ENCODE peak calls at places on chromosomes 4 and X, in four cellular contexts. Q is K562, B is WTC11, F is HepG2. A is an unnamed sample.

GRCh38 chrX:149630681-149631292 is 805 bp downstream of the TMEM185A start:
- DNase-seq in B (no peak), F (peak), Q (no peak), A (peak)

GRCh38 chr4:82898322-82899243 is 2.0 kb upstream of the THAP9 start:
- DNase-seq in B (no peak), F (no peak), Q (no peak), A (no peak)

GRCh38 chrX:143854006-143854405 is 29.9 kb upstream of the UBE2NL start:
- DNase-seq in F (no peak), B (no peak), Q (no peak), A (no peak)

GRCh38 chr4:164771088-164771487 is 17.2 kb downstream of the SMIM31 start:
- DNase-seq in Q (no peak), F (no peak), B (no peak), A (no peak)

GRCh38 chr4:145234086-145234694 is 53.8 kb upstream of the OTUD4 start:
- DNase-seq in B (peak), Q (peak), F (peak), A (peak)

GRCh38 chr4:48184891-48185290 is 50.8 kb upstream of the TXK start:
- DNase-seq in F (no peak), B (no peak), Q (no peak), A (no peak)

GRCh38 chr4:42609051-42609450 is 47.9 kb downstream of the ATP8A1 start:
- DNase-seq in Q (no peak), B (no peak), F (no peak), A (no peak)

GRCh38 chrX:49066278-49066677 is 7.5 kb downstream of the CCDC120 start:
- DNase-seq in F (no peak), B (no peak), Q (no peak), A (no peak)

GRCh38 chr4:25098964-25099843 is 61.0 kb downstream of the SEPSECS start:
- DNase-seq in B (no peak), F (no peak), Q (peak), A (no peak)

GRCh38 chr4:40055379-40055872 is 1.2 kb upstream of the N4BP2 start:
- DNase-seq in F (peak), Q (peak), B (no peak), A (no peak)

GRCh38 chr4:116688536-116688935 is 396.8 kb downstream of the TRAM1L1 start:
- DNase-seq in B (no peak), Q (no peak), F (no peak), A (no peak)

GRCh38 chr4:176588436-176588835 is 204.3 kb downstream of the VEGFC start:
- DNase-seq in F (no peak), Q (no peak), B (no peak), A (no peak)

GRCh38 chrX:70504772-70505450 is 60.3 kb downstream of the DLG3 start:
- DNase-seq in Q (no peak), F (no peak), B (no peak), A (no peak)

GRCh38 chr4:153064571-153064970 is 128.4 kb downstream of the FHDC1 start:
- DNase-seq in Q (no peak), F (no peak), B (peak), A (no peak)

GRCh38 chrX:96792047-96792446 is 91.7 kb upstream of the RPA4 start:
- DNase-seq in Q (no peak), B (no peak), F (no peak), A (no peak)

GRCh38 chr4:95627004-95627403 is 78.2 kb upstream of the UNC5C start:
- DNase-seq in B (no peak), Q (no peak), F (no peak), A (no peak)

GRCh38 chr4:95625020-95625419 is 76.2 kb upstream of the UNC5C start:
- DNase-seq in Q (no peak), F (no peak), B (no peak), A (no peak)

GRCh38 chr4:95627709-95628108 is 78.9 kb upstream of the UNC5C start:
- DNase-seq in B (no peak), F (no peak), Q (no peak), A (no peak)
- TF ChIP-seq ELF4 in B (no peak), F (no peak), Q (no peak), A (no peak)

GRCh38 chr4:7894677-7895181 is 44.9 kb downstream of the AFAP1 start:
- DNase-seq in B (no peak), Q (no peak), F (no peak), A (no peak)
- TF ChIP-seq ELF4 in B (no peak), Q (no peak), F (no peak), A (no peak)

GRCh38 chr4:89625599-89626293 is 211.2 kb downstream of the SNCA start:
- DNase-seq in F (no peak), Q (no peak), B (no peak), A (no peak)
- TF ChIP-seq ELF4 in F (no peak), Q (no peak), B (no peak), A (no peak)

GRCh38 chr4:182809417-182810102 is 107.6 kb downstream of the DCTD start:
- DNase-seq in B (peak), Q (no peak), F (peak), A (no peak)

GRCh38 chr4:182810103-182810605 is 107.0 kb downstream of the DCTD start:
- DNase-seq in B (no peak), F (no peak), Q (no peak), A (no peak)

GRCh38 chr4:182807841-182808548 is 109.2 kb downstream of the DCTD start:
- DNase-seq in B (peak), F (no peak), Q (no peak), A (no peak)

GRCh38 chr4:182807346-182807745 is 109.8 kb downstream of the DCTD start:
- DNase-seq in B (no peak), Q (no peak), F (no peak), A (no peak)

DNA sequence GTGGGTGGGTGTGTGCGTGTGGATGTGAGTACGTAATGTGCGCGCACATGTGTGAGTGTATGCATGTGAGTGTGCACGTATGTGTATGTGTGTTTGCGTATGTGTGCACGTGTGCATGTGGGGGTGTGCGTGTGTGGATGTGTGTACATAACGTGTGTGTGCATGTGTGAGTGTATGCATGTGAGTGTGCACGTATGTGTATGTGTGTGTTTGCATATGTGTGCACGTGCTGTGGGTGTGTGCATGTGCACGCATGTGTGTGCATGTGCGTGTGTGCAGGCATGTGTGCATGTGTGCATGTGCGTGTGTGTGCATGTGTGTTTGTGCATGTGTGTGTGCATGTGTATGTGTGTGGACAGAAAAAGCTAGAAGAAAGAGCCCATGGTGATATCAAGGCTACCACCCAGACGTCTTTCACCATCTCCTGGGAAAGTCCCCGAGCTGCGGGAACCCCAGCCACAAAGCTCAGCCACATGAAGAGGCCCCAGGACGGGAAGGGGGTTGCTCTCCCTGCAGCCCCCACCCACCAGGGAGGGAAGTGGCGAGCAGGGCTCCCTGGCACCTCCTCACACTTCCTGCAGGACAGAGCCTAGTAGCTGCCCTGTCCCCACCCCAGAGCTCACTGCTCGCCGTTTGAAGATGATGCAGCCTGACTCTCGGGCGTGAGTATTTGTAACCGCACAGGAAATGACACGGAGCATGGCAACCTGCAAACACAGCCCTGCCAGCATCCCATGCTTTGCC is 108.3 kb downstream of the DCTD start:
- DNase-seq in F (no peak), B (no peak), Q (no peak), A (no peak)
- TF ChIP-seq ELF4 in F (no peak), B (no peak), Q (no peak), A (no peak)

DNA sequence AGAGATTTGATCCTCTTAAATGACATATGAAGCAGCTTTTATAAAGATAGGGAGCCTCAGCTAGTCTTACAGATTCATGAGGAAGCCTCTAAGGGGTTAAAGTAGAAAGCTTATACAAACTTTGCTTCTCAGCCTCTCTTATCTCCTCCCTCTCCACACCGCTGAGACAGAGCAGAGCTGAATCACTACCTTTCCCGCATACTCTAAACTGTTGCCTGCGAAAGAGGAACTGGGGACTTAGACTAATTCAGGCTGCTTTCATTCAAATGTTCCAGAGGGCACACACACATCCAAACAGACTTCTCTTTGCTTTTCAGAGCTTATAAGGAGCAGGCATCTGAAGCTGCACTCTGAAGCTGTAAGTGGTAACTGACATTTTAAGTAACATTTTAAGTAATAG is at the start of gene SERTM2:
- DNase-seq in F (no peak), B (peak), Q (peak), A (no peak)
- TF ChIP-seq ELF4 in F (no peak), B (no peak), Q (no peak), A (no peak)

DNA sequence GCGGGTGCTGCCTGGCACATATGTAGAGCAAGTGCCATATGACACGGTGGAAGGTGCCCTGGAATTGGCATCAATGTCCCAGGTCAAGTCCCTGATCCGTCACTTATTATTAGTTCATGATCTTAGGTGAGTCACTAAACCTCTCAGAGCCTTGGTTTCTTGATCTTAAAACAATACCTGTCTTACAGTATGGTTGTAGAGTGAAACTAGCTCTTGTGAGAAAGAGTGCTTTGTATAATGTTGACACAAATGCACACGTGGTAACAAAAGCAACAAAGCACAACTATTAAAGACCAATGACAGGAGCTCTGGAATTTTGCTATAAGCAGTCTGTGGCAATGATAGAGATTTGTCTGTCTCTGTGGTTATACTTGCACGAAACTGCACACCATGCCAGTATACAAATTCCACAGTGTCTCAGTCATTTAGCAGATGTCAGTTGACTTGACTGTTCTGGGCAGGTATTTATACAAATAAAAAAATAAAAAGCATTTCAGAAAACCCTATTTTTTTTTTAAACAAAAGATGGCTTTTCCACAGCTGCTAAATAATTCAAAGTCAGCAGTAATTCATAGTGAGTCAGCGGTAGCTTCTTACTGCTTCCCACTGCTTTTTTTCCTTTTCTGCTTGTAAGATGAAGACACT is 19.7 kb upstream of the ACSL1 start:
- DNase-seq in F (peak), B (no peak), Q (no peak), A (no peak)
- TF ChIP-seq ELF4 in F (no peak), B (no peak), Q (no peak), A (no peak)

A was measured in HEK293T.